ENCODE peak calls at places on chromosome 3, in four cellular contexts. One of them, this sample, is unnamed.

GRCh38 chr3:8355346-8355745 is 146.3 kb upstream of the LMCD1 start:
- DNase-seq in K562: no peak
- DNase-seq in H1: no peak
- DNase-seq in HepG2: no peak
- DNase-seq in this sample: no peak

GRCh38 chr3:170717410-170718402 is 131.8 kb upstream of the SLC7A14 start:
- DNase-seq in HepG2: no peak
- DNase-seq in H1: no peak
- DNase-seq in K562: peak; percentile 57
- DNase-seq in this sample: no peak

GRCh38 chr3:14391033-14391432 is 11.4 kb upstream of the SLC6A6 start:
- DNase-seq in H1: no peak
- DNase-seq in K562: no peak
- DNase-seq in HepG2: peak; percentile 44
- DNase-seq in this sample: no peak

GRCh38 chr3:24199775-24200247 is 254.7 kb downstream of the NR1D2 start:
- DNase-seq in HepG2: no peak
- DNase-seq in K562: no peak
- DNase-seq in H1: no peak
- DNase-seq in this sample: no peak

GRCh38 chr3:165195226-165195625 is 958 bp downstream of the SLITRK3 start:
- DNase-seq in HepG2: no peak
- DNase-seq in K562: no peak
- DNase-seq in H1: no peak
- DNase-seq in this sample: no peak

GRCh38 chr3:69090021-69090420 is 5.3 kb downstream of the ARL6IP5 start:
- DNase-seq in H1: no peak
- DNase-seq in HepG2: no peak
- DNase-seq in K562: no peak
- DNase-seq in this sample: no peak

GRCh38 chr3:127730666-127731294 is 58.0 kb downstream of the ABTB1 start:
- DNase-seq in K562: no peak
- DNase-seq in H1: no peak
- DNase-seq in HepG2: no peak
- DNase-seq in this sample: no peak

GRCh38 chr3:198028718-198029117 is 68.7 kb downstream of the LMLN start:
- DNase-seq in K562: no peak
- DNase-seq in HepG2: no peak
- DNase-seq in H1: no peak
- DNase-seq in this sample: no peak

GRCh38 chr3:49930241-49930690 is 655 bp upstream of the MON1A start:
- DNase-seq in HepG2: no peak
- DNase-seq in K562: no peak
- DNase-seq in H1: no peak
- DNase-seq in this sample: no peak

GRCh38 chr3:194930439-194931204 is 244.9 kb downstream of the FAM43A start:
- DNase-seq in H1: no peak
- DNase-seq in K562: no peak
- DNase-seq in HepG2: peak; percentile 31
- DNase-seq in this sample: no peak

GRCh38 chr3:8621872-8622271 is 22.7 kb downstream of the SSUH2 start:
- DNase-seq in K562: no peak
- DNase-seq in HepG2: no peak
- DNase-seq in H1: no peak
- DNase-seq in this sample: no peak

GRCh38 chr3:140394488-140395133 is 283.3 kb upstream of the TRIM42 start:
- DNase-seq in HepG2: no peak
- DNase-seq in K562: no peak
- DNase-seq in H1: no peak
- DNase-seq in this sample: no peak

GRCh38 chr3:143171141-143171651 is 51.6 kb downstream of the CHST2 start:
- DNase-seq in HepG2: no peak
- DNase-seq in K562: no peak
- DNase-seq in H1: no peak
- DNase-seq in this sample: peak; percentile 77

GRCh38 chr3:20096135-20096685 is 56.0 kb downstream of the KAT2B start:
- DNase-seq in H1: no peak
- DNase-seq in K562: no peak
- DNase-seq in HepG2: no peak
- DNase-seq in this sample: no peak

GRCh38 chr3:21894459-21895083 is 143.6 kb upstream of the ZNF385D start:
- DNase-seq in H1: no peak
- DNase-seq in K562: no peak
- DNase-seq in HepG2: no peak
- DNase-seq in this sample: no peak

GRCh38 chr3:70990723-70991122 is 592.8 kb downstream of the FOXP1 start:
- DNase-seq in K562: no peak
- DNase-seq in H1: no peak
- DNase-seq in HepG2: no peak
- DNase-seq in this sample: no peak

GRCh38 chr3:154758109-154758868 is 321.8 kb upstream of the MME start:
- DNase-seq in H1: no peak
- DNase-seq in HepG2: no peak
- DNase-seq in K562: no peak
- DNase-seq in this sample: no peak

GRCh38 chr3:106336619-106337018 is 467.8 kb upstream of the CBLB start:
- DNase-seq in H1: no peak
- DNase-seq in K562: no peak
- DNase-seq in HepG2: no peak
- DNase-seq in this sample: no peak

GRCh38 chr3:66136597-66136996 is 84.2 kb upstream of the SLC25A26 start:
- DNase-seq in H1: no peak
- DNase-seq in HepG2: no peak
- DNase-seq in K562: no peak
- DNase-seq in this sample: no peak

GRCh38 chr3:87359807-87360206 is 83.4 kb upstream of the POU1F1 start:
- DNase-seq in H1: no peak
- DNase-seq in K562: no peak
- DNase-seq in HepG2: no peak
- DNase-seq in this sample: no peak

GRCh38 chr3:85903434-85903833 is 944.6 kb downstream of the CADM2 start:
- DNase-seq in HepG2: no peak
- DNase-seq in H1: no peak
- DNase-seq in K562: no peak
- DNase-seq in this sample: no peak

GRCh38 chr3:197339841-197340520 is 41.6 kb upstream of the DLG1 start:
- DNase-seq in HepG2: peak; percentile 43
- DNase-seq in H1: no peak
- DNase-seq in K562: no peak
- DNase-seq in this sample: no peak

GRCh38 chr3:42683875-42684593 is 1.3 kb upstream of the KLHL40 start:
- DNase-seq in K562: peak; percentile 97
- DNase-seq in HepG2: peak; percentile 71
- DNase-seq in H1: peak; percentile 15
- DNase-seq in this sample: no peak

GRCh38 chr3:24843955-24844354 is 349.3 kb upstream of the THRB start:
- DNase-seq in H1: no peak
- DNase-seq in K562: no peak
- DNase-seq in HepG2: no peak
- DNase-seq in this sample: no peak

GRCh38 chr3:152626226-152626625 is 208.7 kb upstream of the P2RY1 start:
- DNase-seq in H1: no peak
- DNase-seq in HepG2: no peak
- DNase-seq in K562: no peak
- DNase-seq in this sample: no peak

GRCh38 chr3:50226888-50227389 is 9.1 kb upstream of the GNAI2 start:
- DNase-seq in K562: no peak
- DNase-seq in HepG2: no peak
- DNase-seq in H1: no peak
- DNase-seq in this sample: no peak

GRCh38 chr3:150372320-150373118 is 35.6 kb upstream of the TSC22D2 start:
- DNase-seq in HepG2: peak; percentile 79
- DNase-seq in K562: no peak
- DNase-seq in H1: no peak
- DNase-seq in this sample: no peak

GRCh38 chr3:59558906-59559720 is 509.3 kb upstream of the CFAP20DC start:
- DNase-seq in H1: no peak
- DNase-seq in K562: no peak
- DNase-seq in HepG2: no peak
- DNase-seq in this sample: no peak

GRCh38 chr3:56314842-56315241 is 153.4 kb downstream of the ERC2 start:
- DNase-seq in HepG2: no peak
- DNase-seq in H1: no peak
- DNase-seq in K562: no peak
- DNase-seq in this sample: no peak

GRCh38 chr3:128784228-128784627 is 58.2 kb downstream of the RAB7A start:
- DNase-seq in HepG2: peak; percentile 9
- DNase-seq in K562: peak; percentile 46
- DNase-seq in H1: peak; percentile 39
- DNase-seq in this sample: no peak
- TF ChIP-seq ATF3 in HepG2: no peak
- TF ChIP-seq ATF3 in K562: no peak
- TF ChIP-seq ATF3 in H1: no peak
- TF ChIP-seq ATF3 in this sample: no peak

DNA sequence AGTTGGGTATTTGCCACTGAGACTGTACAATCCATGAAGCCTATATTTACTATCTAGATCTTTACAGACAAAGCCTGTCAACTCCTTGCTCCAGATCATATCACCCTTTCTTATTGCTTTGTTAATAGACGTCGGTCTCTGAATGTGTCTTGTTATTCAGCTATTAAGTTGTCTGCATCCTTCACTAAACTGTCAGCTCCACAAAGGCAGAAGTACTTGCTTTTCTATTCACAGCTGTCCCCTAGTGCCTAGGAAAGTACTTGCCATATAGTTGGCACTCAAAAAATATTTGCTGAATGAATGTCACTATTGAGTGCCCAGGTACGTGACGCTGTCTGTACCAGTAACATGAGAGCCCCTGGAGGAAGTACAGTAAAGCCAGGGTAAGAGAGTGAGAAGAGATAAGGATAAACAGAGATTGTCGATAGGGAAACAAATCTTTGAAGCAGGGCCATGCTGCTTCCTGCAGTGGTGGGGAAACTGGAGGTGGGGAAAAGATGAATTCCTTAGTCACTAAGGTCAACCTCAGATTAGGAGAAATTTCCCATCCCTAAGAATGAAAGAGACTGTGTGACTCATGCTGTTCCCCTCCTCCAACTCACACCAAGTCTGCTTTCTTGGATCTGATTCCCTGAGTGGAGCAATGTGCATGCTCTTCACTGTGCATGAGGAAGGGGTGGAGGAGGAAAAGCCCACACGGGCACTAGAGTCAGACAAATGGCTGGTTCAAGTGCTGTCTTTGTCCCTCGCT is 36.3 kb downstream of the PRICKLE2 start:
- DNase-seq in HepG2: no peak
- DNase-seq in H1: no peak
- DNase-seq in K562: no peak
- DNase-seq in this sample: no peak
- TF ChIP-seq RAD21 in HepG2: no peak
- TF ChIP-seq RAD21 in H1: no peak
- TF ChIP-seq RAD21 in K562: no peak
- TF ChIP-seq RAD21 in this sample: no peak

GRCh38 chr3:133380481-133381225 is 19.2 kb upstream of the BFSP2 start:
- DNase-seq in HepG2: no peak
- DNase-seq in H1: no peak
- DNase-seq in K562: no peak
- DNase-seq in this sample: no peak

GRCh38 chr3:133379926-133380325 is 19.9 kb upstream of the BFSP2 start:
- DNase-seq in K562: no peak
- DNase-seq in HepG2: no peak
- DNase-seq in H1: no peak
- DNase-seq in this sample: no peak

GRCh38 chr3:133384331-133385027 is 15.4 kb upstream of the BFSP2 start:
- DNase-seq in K562: peak; percentile 29
- DNase-seq in HepG2: peak; percentile 46
- DNase-seq in H1: peak; percentile 58
- DNase-seq in this sample: no peak

GRCh38 chr3:133381346-133382109 is 18.3 kb upstream of the BFSP2 start:
- DNase-seq in H1: no peak
- DNase-seq in HepG2: peak; percentile 28
- DNase-seq in K562: no peak
- DNase-seq in this sample: no peak

GRCh38 chr3:133383175-133383574 is 16.7 kb upstream of the BFSP2 start:
- DNase-seq in HepG2: no peak
- DNase-seq in H1: no peak
- DNase-seq in K562: no peak
- DNase-seq in this sample: no peak
- TF ChIP-seq ATF3 in HepG2: no peak
- TF ChIP-seq ATF3 in H1: no peak
- TF ChIP-seq ATF3 in K562: no peak
- TF ChIP-seq ATF3 in this sample: no peak

GRCh38 chr3:99953596-99953995 is 135.9 kb downstream of the CMSS1 start:
- DNase-seq in HepG2: no peak
- DNase-seq in K562: no peak
- DNase-seq in H1: no peak
- DNase-seq in this sample: no peak
- TF ChIP-seq RAD21 in HepG2: no peak
- TF ChIP-seq RAD21 in K562: no peak
- TF ChIP-seq RAD21 in H1: no peak
- TF ChIP-seq RAD21 in this sample: no peak

DNA sequence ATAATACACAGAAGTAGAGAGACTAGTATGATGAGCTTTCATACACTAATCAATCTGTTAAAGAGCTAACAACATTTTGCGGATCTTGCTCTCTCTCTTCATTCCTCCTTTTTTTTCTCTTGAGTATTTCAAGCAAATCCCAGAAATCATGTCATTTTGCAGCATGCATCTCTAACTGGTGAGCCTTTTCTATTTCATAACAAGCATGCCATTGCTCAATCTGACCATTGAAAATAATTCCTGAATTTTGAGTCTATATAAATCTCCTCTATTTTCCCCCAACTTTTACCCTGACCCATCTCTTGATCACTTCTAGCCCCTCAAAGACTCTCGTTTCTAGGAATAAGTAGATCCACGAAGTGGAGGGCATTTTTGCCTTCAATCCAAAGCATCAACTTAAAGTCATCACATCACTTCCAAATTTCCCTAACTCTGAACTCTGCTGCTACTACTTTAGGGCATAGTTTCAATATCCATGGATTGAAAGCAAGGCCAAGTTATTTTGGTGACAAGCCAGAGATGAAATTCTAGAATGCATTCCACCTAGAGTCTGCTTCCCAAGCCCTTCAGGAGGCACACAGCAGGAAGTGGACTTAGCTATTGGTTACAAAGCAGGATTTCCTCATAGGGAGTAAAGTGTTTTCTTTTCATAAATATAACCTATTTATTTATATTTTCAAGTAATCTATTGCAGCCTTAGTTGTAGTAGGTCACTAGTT is 253.5 kb upstream of the ZPLD1 start:
- DNase-seq in HepG2: no peak
- DNase-seq in H1: no peak
- DNase-seq in K562: no peak
- DNase-seq in this sample: no peak
- TF ChIP-seq ATF3 in HepG2: no peak
- TF ChIP-seq ATF3 in H1: no peak
- TF ChIP-seq ATF3 in K562: no peak
- TF ChIP-seq ATF3 in this sample: no peak